ENCODE peak calls at places on chromosomes 4 and X, in six cellular contexts. X is CD8-positive, alpha-beta memory T cell; K is MM.1S; A is Peyer's patch; C is GM23248; M is A549. F is an unnamed sample.

GRCh38 chrX:119755981-119756533 is 2.3 kb upstream of the SOWAHD start:
- DNase-seq in C (no peak), K (peak; percentile 91), M (no peak), A (peak; percentile 78), X (peak; percentile 12), F (no peak)

GRCh38 chr4:3041192-3042142 is 32.9 kb downstream of the HTT-AS start:
- DNase-seq in K (peak; percentile 38), X (peak; percentile 31), A (peak; percentile 55), M (no peak), C (peak; percentile 80), F (peak; percentile 94)

GRCh38 chrX:17206584-17206983 is 168.4 kb upstream of the NHS start:
- DNase-seq in A (no peak), C (no peak), X (no peak), M (no peak), K (no peak), F (no peak)

GRCh38 chr4:63620271-63620670 is 789.0 kb downstream of the TECRL start:
- DNase-seq in X (no peak), C (no peak), K (no peak), M (no peak), A (no peak), F (no peak)

GRCh38 chr4:40055873-40056721 is 553 bp upstream of the N4BP2 start:
- DNase-seq in M (peak; percentile 69), X (peak; percentile 35), K (peak; percentile 78), A (peak; percentile 64), C (peak; percentile 93), F (peak; percentile 85)

GRCh38 chrX:110665636-110666035 is 130.0 kb downstream of the CHRDL1 start:
- DNase-seq in X (no peak), M (peak; percentile 21), K (peak; percentile 36), C (peak; percentile 58), A (no peak), F (no peak)

GRCh38 chrX:102840871-102841705 is 96.0 kb upstream of the RAB40AL start:
- DNase-seq in K (no peak), X (no peak), A (no peak), M (peak; percentile 55), C (peak; percentile 10), F (no peak)

GRCh38 chrX:110143454-110144210 is 140.7 kb downstream of the TMEM164 start:
- DNase-seq in X (no peak), K (no peak), A (no peak), M (no peak), C (no peak), F (peak; percentile 20)

GRCh38 chr4:40837094-40837870 is 87.5 kb downstream of the NSUN7 start:
- DNase-seq in M (no peak), A (no peak), K (no peak), X (no peak), C (no peak), F (no peak)

GRCh38 chr4:83065268-83065667 is 30.3 kb downstream of the COPS4 start:
- DNase-seq in M (no peak), X (no peak), C (no peak), K (no peak), A (no peak), F (no peak)

GRCh38 chr4:93183589-93183988 is 645.0 kb upstream of the ATOH1 start:
- DNase-seq in X (no peak), A (no peak), K (no peak), C (no peak), M (no peak), F (no peak)

GRCh38 chr4:71231073-71231752 is 107.6 kb upstream of the SLC4A4 start:
- DNase-seq in C (peak; percentile 67), K (peak; percentile 74), X (no peak), A (no peak), M (no peak), F (peak; percentile 86)

GRCh38 chr4:107736037-107736436 is 16.0 kb upstream of the PAPSS1 start:
- DNase-seq in X (no peak), M (no peak), A (no peak), K (no peak), C (no peak), F (no peak)

GRCh38 chrX:152632445-152633097 is 5.1 kb upstream of the GABRQ start:
- DNase-seq in M (peak; percentile 26), X (peak; percentile 1), A (peak; percentile 24), K (peak; percentile 30), C (peak; percentile 49), F (no peak)

GRCh38 chr4:73668806-73669205 is 48.6 kb upstream of the RASSF6 start:
- DNase-seq in X (no peak), C (peak; percentile 61), K (no peak), A (no peak), M (no peak), F (no peak)

GRCh38 chr4:11512861-11513260 is 84.2 kb upstream of the HS3ST1 start:
- DNase-seq in A (no peak), K (no peak), M (no peak), C (no peak), X (no peak), F (no peak)

GRCh38 chr4:13765535-13765934 is 138.0 kb upstream of the BOD1L1 start:
- DNase-seq in C (no peak), X (no peak), M (no peak), A (no peak), K (no peak), F (no peak)

GRCh38 chr4:1501754-1502500 is 95.7 kb upstream of the NKX1-1 start:
- DNase-seq in M (no peak), A (no peak), K (no peak), C (no peak), X (no peak), F (peak; percentile 54)

GRCh38 chr4:186543206-186543605 is 12.2 kb downstream of the MTNR1A start:
- DNase-seq in X (no peak), C (no peak), K (no peak), M (no peak), A (no peak), F (no peak)

GRCh38 chrX:74232859-74233258 is 71.1 kb upstream of the ZCCHC13 start:
- DNase-seq in C (peak; percentile 46), K (no peak), M (peak; percentile 43), X (no peak), A (no peak), F (no peak)

GRCh38 chr4:107719211-107719926 is 665 bp downstream of the PAPSS1 start:
- DNase-seq in A (no peak), M (peak; percentile 20), X (no peak), C (peak; percentile 66), K (peak; percentile 45), F (peak; percentile 55)

GRCh38 chr4:54077812-54078211 is 13.4 kb upstream of the CHIC2 start:
- DNase-seq in M (no peak), A (no peak), C (peak; percentile 65), X (no peak), K (no peak), F (no peak)

GRCh38 chr4:122329876-122330595 is 48.8 kb upstream of the ADAD1 start:
- DNase-seq in C (peak; percentile 58), A (no peak), K (no peak), X (no peak), M (no peak), F (no peak)

GRCh38 chrX:107537815-107538214 is 88.4 kb downstream of the FRMPD3 start:
- DNase-seq in A (no peak), C (peak; percentile 62), M (peak; percentile 66), X (no peak), K (peak; percentile 20), F (no peak)

GRCh38 chrX:75156537-75156945 is 458 bp upstream of the ABCB7 start:
- DNase-seq in K (no peak), X (no peak), M (peak; percentile 4), A (no peak), C (peak; percentile 44), F (no peak)

GRCh38 chr4:143300860-143301259 is 35.8 kb upstream of the GAB1 start:
- DNase-seq in C (no peak), X (no peak), A (no peak), K (no peak), M (no peak), F (no peak)

GRCh38 chrX:21959362-21960051 is 19.0 kb downstream of the SMS start:
- DNase-seq in K (no peak), X (no peak), A (no peak), M (no peak), C (no peak), F (no peak)

DNA sequence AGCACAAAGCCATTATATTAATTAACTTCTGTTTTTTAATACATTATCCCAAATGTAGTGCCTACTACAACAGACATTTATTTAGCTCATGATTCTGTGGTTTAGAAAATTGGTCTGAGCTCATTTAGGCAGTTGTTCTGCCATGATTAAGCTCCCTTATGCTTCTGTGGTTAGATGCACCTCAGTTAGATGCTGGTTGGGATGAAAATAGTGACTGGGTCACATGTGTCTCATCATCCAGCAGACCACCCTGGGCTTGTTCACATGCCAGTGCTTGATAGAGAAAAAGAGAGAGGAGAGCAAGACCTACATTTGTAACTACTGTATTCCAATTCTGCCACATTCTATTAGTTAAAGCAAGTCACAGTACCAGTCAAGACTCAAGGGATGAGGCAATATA is 376.4 kb upstream of the GNPDA2 start:
- DNase-seq in M (no peak), C (no peak), X (no peak), A (no peak), K (no peak), F (no peak)
- H3K9me3 ChIP-seq in M (no peaks in the 10 kb centered on the region), C (no peaks in the 10 kb centered on the region), X (no peaks in the 10 kb centered on the region), A (no peaks in the 10 kb centered on the region), K (no peaks in the 10 kb centered on the region), F (no peaks in the 10 kb centered on the region)

GRCh38 chr4:8440491-8441311 is at the start of the genes ACOX3 and TRMT44:
- DNase-seq in X (peak; percentile 91), K (peak; percentile 87), M (peak; percentile 87), C (peak; percentile 93), A (peak; percentile 91), F (peak; percentile 95)
- H3K4me1 ChIP-seq in X (peaks cover 47% of the 10 kb centered on the region), K (peaks cover 26% of the 10 kb centered on the region), M (peaks cover 21% of the 10 kb centered on the region), C (peaks cover 22% of the 10 kb centered on the region), A (peaks cover 24% of the 10 kb centered on the region), F (peaks cover 31% of the 10 kb centered on the region)

GRCh38 chr4:19030536-19030935 is 1009.0 kb upstream of the LCORL start:
- DNase-seq in C (peak; percentile 10), A (no peak), X (no peak), K (no peak), M (no peak), F (no peak)

GRCh38 chr4:19030048-19030447 is 1008.5 kb upstream of the LCORL start:
- DNase-seq in M (no peak), C (no peak), K (no peak), X (no peak), A (no peak), F (no peak)

GRCh38 chr4:19038231-19038630 is 1016.7 kb upstream of the LCORL start:
- DNase-seq in A (no peak), M (no peak), X (no peak), K (no peak), C (no peak), F (no peak)

GRCh38 chr4:19039816-19040215 is 1018.3 kb upstream of the LCORL start:
- DNase-seq in K (no peak), M (no peak), X (no peak), A (no peak), C (no peak), F (no peak)

DNA sequence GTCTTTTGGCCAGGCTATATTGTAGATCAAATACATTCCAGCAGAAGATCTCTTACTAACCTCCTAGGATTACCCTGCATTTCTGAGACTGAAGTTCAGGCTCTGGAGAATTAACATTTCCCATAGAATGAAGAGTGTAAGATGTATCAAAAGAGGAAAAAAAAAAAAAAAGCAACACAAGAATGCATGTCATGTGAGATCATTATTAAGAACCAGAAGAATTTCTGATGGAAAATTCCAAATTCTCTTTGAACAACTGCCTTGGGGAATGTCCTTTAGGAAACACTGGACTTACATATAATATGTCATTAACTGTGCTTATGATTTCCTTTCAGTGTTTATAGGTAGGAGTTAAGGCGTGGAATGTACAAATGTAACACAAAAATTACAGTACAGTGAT is 1012.5 kb upstream of the LCORL start:
- DNase-seq in C (no peak), A (no peak), M (no peak), X (no peak), K (no peak), F (no peak)
- H3K9me3 ChIP-seq in C (no peaks in the 10 kb centered on the region), A (no peaks in the 10 kb centered on the region), M (no peaks in the 10 kb centered on the region), X (no peaks in the 10 kb centered on the region), K (no peaks in the 10 kb centered on the region), F (no peaks in the 10 kb centered on the region)

GRCh38 chr4:55951191-55951922 is 2.6 kb downstream of the CEP135 start:
- DNase-seq in C (no peak), M (no peak), K (no peak), A (no peak), X (no peak), F (no peak)
- H3K4me1 ChIP-seq in C (peaks cover 28% of the 10 kb centered on the region), M (peaks cover 17% of the 10 kb centered on the region), K (peaks cover 12% of the 10 kb centered on the region), A (no peaks in the 10 kb centered on the region), X (peaks cover 29% of the 10 kb centered on the region), F (peaks cover 3% of the 10 kb centered on the region)